ENCODE peak calls at places on chromosomes 16 and 17, in four cellular contexts. O is GF-D8; S is NCI-H2081; V is activated T-helper 9 cell treated with anti-CD3 and anti-CD28 coated beads, Interleukin-2, amount 50 U/mL, for 16 hours. I is an unnamed sample.

GRCh38 chr17:21299981-21300600 is 15.6 kb downstream of the MAP2K3 start:
- DNase-seq in O (no peak), S (no peak), V (no peak), I (no peak)

GRCh38 chr17:77935121-77935571 is 23.4 kb upstream of the TNRC6C start:
- DNase-seq in O (no peak), S (peak), V (no peak), I (peak)

GRCh38 chr16:25020112-25020591 is 5.0 kb upstream of the ARHGAP17 start:
- DNase-seq in O (no peak), S (no peak), V (no peak), I (no peak)

GRCh38 chr17:77602062-77602746 is 356.3 kb upstream of the TNRC6C start:
- DNase-seq in O (no peak), S (no peak), V (no peak), I (no peak)

GRCh38 chr16:1310832-1311200 is 1.4 kb downstream of the UBE2I start:
- DNase-seq in O (no peak), S (no peak), V (no peak), I (peak)

GRCh38 chr16:66568355-66568754 is 2.1 kb downstream of the CMTM1 start:
- DNase-seq in O (no peak), S (no peak), V (no peak), I (no peak)

GRCh38 chr16:11612110-11612981 is 25.6 kb upstream of the LITAF start:
- DNase-seq in O (peak), S (no peak), V (no peak), I (no peak)

GRCh38 chr17:14461131-14461530 is 160.2 kb downstream of the HS3ST3B1 start:
- DNase-seq in O (no peak), S (no peak), V (no peak), I (no peak)

GRCh38 chr16:7025616-7026190 is 306.9 kb upstream of the RBFOX1 start:
- DNase-seq in O (no peak), S (peak), V (no peak), I (peak)

GRCh38 chr17:42673885-42674754 is 2.7 kb downstream of the PLEKHH3 start:
- DNase-seq in O (no peak), S (no peak), V (no peak), I (no peak)

GRCh38 chr16:54342001-54342776 is 55.6 kb upstream of the IRX3 start:
- DNase-seq in O (no peak), S (no peak), V (no peak), I (no peak)

GRCh38 chr17:75625813-75626486 is 7.3 kb upstream of the SMIM5 start:
- DNase-seq in O (no peak), S (peak), V (no peak), I (no peak)

GRCh38 chr17:50564916-50565315 is 4.4 kb downstream of the CACNA1G start:
- DNase-seq in O (no peak), S (no peak), V (no peak), I (no peak)

GRCh38 chr16:89193021-89193575 is 7.2 kb downstream of the SLC22A31 start:
- DNase-seq in O (peak), S (no peak), V (peak), I (peak)

GRCh38 chr16:28597692-28598261 is 927 bp upstream of the SULT1A2 start:
- DNase-seq in O (no peak), S (no peak), V (no peak), I (peak)

GRCh38 chr17:74360993-74361612 is 565 bp downstream of the BTBD17 start:
- DNase-seq in O (no peak), S (no peak), V (no peak), I (no peak)

GRCh38 chr17:71580220-71580619 is 540.6 kb upstream of the SOX9 start:
- DNase-seq in O (no peak), S (no peak), V (no peak), I (no peak)

GRCh38 chr16:1707193-1707790 is 1.3 kb downstream of the MAPK8IP3 start:
- DNase-seq in O (no peak), S (no peak), V (no peak), I (no peak)